ENCODE peak calls at places on chromosomes 6 and 20, in five cellular contexts. T is ovary, U is IMR-90, L is heart left ventricle, J is transverse colon. K is an unnamed sample.
A peak's percentile ranks its signal among the peaks of the same experiment; 100 is the strongest.

GRCh38 chr20:51801220-51801991 is 915 bp downstream of the SALL4 start:
- DNase-seq in T (no peak), U (no peak), L (no peak), J (no peak), K (no peak)

GRCh38 chr6:50952092-50952932 is 133.6 kb downstream of the TFAP2B start:
- DNase-seq in T (no peak), U (no peak), L (no peak), J (no peak), K (no peak)

GRCh38 chr6:12718025-12718424 is 1.5 kb downstream of the PHACTR1 start:
- DNase-seq in T (no peak), U (peak; percentile 0), L (no peak), J (no peak), K (no peak)

GRCh38 chr20:6388666-6389197 is 265.9 kb upstream of the FERMT1 start:
- DNase-seq in T (no peak), U (no peak), L (no peak), J (no peak), K (no peak)

GRCh38 chr6:7532232-7532631 is 9.2 kb upstream of the DSP start:
- DNase-seq in T (no peak), U (no peak), L (no peak), J (peak; percentile 85), K (no peak)

GRCh38 chr20:47557218-47557617 is 55.5 kb downstream of the NCOA3 start:
- DNase-seq in T (no peak), U (no peak), L (no peak), J (no peak), K (no peak)

GRCh38 chr6:50062051-50062450 is 12.3 kb upstream of the DEFB112 start:
- DNase-seq in T (no peak), U (peak; percentile 0), L (no peak), J (no peak), K (no peak)

GRCh38 chr6:31175961-31176360 is 5.5 kb upstream of the POU5F1 start:
- DNase-seq in T (no peak), U (peak; percentile 69), L (no peak), J (no peak), K (no peak)

GRCh38 chr20:1401431-1401907 is 8.6 kb upstream of the FKBP1A start:
- DNase-seq in T (no peak), U (no peak), L (no peak), J (no peak), K (no peak)

GRCh38 chr6:163415620-163416379 is 1.3 kb downstream of the QKI start:
- DNase-seq in T (peak; percentile 57), U (peak; percentile 52), L (peak; percentile 79), J (peak; percentile 41), K (peak; percentile 90)

GRCh38 chr20:51389543-51389924 is 153.0 kb downstream of the NFATC2 start:
- DNase-seq in T (no peak), U (no peak), L (no peak), J (no peak), K (no peak)

GRCh38 chr6:6875818-6876470 is 231.8 kb upstream of the RREB1 start:
- DNase-seq in T (no peak), U (peak; percentile 80), L (no peak), J (no peak), K (no peak)

GRCh38 chr6:169028343-169028742 is 225.3 kb downstream of the THBS2 start:
- DNase-seq in T (no peak), U (no peak), L (no peak), J (no peak), K (no peak)

GRCh38 chr20:61967300-61967699 is 98.4 kb downstream of the TAF4 start:
- DNase-seq in T (no peak), U (no peak), L (no peak), J (no peak), K (peak; percentile 31)

GRCh38 chr6:22765015-22765414 is 195.6 kb downstream of the HDGFL1 start:
- DNase-seq in T (no peak), U (peak; percentile 61), L (no peak), J (no peak), K (no peak)

GRCh38 chr6:100554228-100554627 is 89.5 kb upstream of the SIM1 start:
- DNase-seq in T (no peak), U (no peak), L (no peak), J (no peak), K (no peak)

GRCh38 chr20:4099905-4100675 is 84.7 kb upstream of the RNF24 start:
- DNase-seq in T (no peak), U (peak; percentile 48), L (no peak), J (no peak), K (no peak)

GRCh38 chr6:133788556-133788955 is 100.4 kb upstream of the TCF21 start:
- DNase-seq in T (no peak), U (no peak), L (no peak), J (no peak), K (no peak)

GRCh38 chr20:3255728-3256127 is 16.7 kb upstream of the SLC4A11 start:
- DNase-seq in T (no peak), U (no peak), L (no peak), J (no peak), K (no peak)

GRCh38 chr6:25215881-25216280 is 63.3 kb upstream of the CARMIL1 start:
- DNase-seq in T (no peak), U (no peak), L (no peak), J (no peak), K (no peak)

GRCh38 chr6:4466769-4467480 is 309.3 kb upstream of the CDYL start:
- DNase-seq in T (no peak), U (no peak), L (no peak), J (no peak), K (no peak)

GRCh38 chr6:41635365-41635764 is 2.9 kb upstream of the MDFI start:
- DNase-seq in T (no peak), U (no peak), L (no peak), J (no peak), K (peak; percentile 48)

GRCh38 chr6:41638801-41639555 is 710 bp downstream of the MDFI start:
- DNase-seq in T (peak; percentile 66), U (no peak), L (peak; percentile 56), J (no peak), K (peak; percentile 58)

GRCh38 chr6:41636803-41637178 is 1.5 kb upstream of the MDFI start:
- DNase-seq in T (peak; percentile 46), U (no peak), L (no peak), J (peak; percentile 76), K (peak; percentile 66)

GRCh38 chr6:41638002-41638800 is at the start of gene MDFI:
- DNase-seq in T (peak; percentile 63), U (no peak), L (no peak), J (no peak), K (peak; percentile 55)

DNA sequence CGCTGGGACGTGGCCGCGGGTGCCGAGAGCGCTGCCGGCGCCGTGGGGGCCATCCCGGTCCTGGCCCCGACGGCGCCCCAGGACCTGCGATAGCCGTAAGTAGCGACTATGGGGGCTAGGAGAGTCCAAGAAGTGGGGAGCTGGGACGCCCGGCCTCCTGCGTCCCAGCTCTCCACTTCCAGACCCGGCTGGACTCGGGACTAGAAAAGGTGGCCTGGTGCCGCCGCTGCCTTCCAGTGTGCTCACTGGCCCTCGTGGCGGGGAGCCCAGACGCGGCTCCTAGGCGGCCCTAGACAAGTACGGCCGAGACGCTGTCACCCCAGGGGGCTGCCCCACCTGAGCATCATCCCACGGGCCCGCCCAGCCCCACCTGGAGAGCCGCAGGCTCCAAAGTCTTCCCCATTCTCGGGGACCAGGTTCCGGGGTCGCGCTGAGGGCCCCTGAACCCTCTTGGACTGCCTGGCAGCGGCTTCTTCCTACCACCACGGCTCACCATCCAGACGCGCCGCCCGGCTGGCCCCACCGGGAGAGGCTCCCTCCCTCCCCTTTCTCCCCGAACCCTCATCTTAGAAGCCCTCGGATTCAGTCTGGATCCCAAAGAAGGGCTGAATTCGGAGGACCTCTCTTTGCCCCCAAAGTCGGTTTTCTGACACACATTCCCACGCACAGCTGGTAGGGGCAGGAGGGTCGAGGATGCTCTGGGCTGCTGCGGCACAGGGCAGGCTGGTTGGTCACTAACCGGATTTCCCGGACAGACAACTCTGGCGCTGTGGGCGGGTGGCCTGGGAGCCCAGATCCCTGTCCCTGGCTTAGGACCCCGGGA is 878 bp upstream of the MDFI start:
- DNase-seq in T (no peak), U (no peak), L (no peak), J (no peak), K (peak; percentile 58)
- TF ChIP-seq CTCF in T (no peak), U (no peak), L (no peak), J (no peak), K (no peak)

GRCh38 chr6:106629103-106629858 is at the start of the genes QRSL1 and RTN4IP1:
- DNase-seq in T (peak; percentile 87), U (peak; percentile 92), L (peak; percentile 88), J (peak; percentile 89), K (peak; percentile 94)
- TF ChIP-seq POLR2A in T (peak; percentile 27), U (peak; percentile 63), L (no peak), J (peak; percentile 70), K (no peak)

DNA sequence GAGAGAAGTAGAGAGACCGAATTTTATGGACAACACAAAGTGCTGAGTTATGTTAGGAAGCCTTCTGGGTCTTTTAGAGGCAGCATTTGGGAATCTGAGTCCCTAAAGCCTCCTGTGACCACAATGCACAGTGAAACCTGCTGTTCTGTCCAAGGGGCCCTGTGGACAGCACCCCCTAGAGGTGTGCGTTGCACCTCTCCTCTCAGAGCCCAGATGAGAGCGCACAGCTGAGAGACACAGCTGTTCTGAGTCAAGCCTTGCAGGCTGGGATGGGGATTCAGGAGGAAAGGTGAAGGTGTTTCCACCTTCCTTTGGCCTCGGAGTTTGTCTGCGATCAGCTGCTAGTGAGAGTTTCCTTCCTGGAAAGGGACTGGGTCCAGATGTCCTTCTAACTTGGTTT is 13.0 kb downstream of the PCK1 start:
- DNase-seq in T (no peak), U (no peak), L (no peak), J (no peak), K (peak; percentile 14)
- TF ChIP-seq CTCF in T (no peak), U (no peak), L (no peak), J (no peak), K (peak; percentile 29)

GRCh38 chr6:41073968-41074691 is 1.4 kb downstream of the NFYA start:
- DNase-seq in T (no peak), U (peak; percentile 41), L (no peak), J (no peak), K (no peak)

GRCh38 chr6:41071501-41071922 is 644 bp downstream of the OARD1 start:
- DNase-seq in T (peak; percentile 84), U (peak; percentile 76), L (no peak), J (peak; percentile 86), K (peak; percentile 94)

GRCh38 chr6:41073203-41073967 is 611 bp downstream of the NFYA start:
- DNase-seq in T (peak; percentile 88), U (peak; percentile 69), L (peak; percentile 91), J (peak; percentile 91), K (peak; percentile 97)

GRCh38 chr6:41072836-41073202 is at the start of gene NFYA:
- DNase-seq in T (no peak), U (peak; percentile 99), L (peak; percentile 100), J (peak; percentile 100), K (no peak)

DNA sequence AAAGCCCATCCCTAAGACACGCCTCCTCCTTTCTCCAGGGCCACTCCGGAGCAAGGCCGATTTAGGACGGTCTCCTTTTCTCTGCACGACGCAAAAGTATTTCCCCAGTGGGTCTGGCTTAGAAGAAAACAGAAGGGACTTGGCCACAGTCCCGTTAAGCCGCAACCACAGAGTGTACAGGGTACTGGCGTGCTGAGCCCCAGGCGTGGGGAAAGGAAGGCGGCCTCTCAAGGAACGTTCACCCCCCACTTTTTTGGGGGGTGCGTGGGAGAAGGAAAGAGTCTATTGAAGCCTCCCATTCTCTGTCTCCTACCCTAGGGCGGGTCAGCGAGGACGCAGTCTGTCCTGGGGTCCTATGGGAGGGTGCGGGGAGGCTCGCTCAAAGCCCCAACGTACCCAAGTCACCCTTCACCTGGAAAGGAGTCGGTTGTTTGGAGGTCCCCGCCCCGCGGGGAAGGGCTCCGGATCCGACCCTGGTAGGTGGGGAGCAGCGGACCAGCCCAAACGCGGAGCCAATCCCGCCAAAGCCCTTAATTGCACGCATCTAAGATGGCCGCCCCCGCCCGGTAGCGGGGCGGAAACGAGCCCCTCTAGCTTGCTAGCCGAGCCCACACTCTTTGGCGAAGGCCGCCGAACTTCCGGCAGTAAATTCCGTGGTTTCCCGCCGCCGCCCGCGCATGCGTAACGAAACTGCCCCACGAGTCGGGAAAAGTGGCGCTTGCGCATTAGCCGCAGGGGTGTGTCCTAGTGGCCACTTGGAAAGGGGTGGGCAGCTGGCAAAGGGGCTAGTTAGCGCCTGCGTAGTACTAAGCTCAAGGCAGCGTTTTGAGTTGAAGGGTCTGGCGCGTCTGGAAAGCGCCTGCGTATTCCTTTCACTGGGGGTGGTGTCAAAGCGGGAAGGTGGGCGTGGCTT is at the start of gene OARD1:
- DNase-seq in T (peak; percentile 100), U (no peak), L (peak; percentile 100), J (peak; percentile 99), K (peak; percentile 100)
- TF ChIP-seq POLR2A in T (peak; percentile 87), U (peak; percentile 68), L (peak; percentile 2), J (peak; percentile 92), K (no peak)

K was measured in spleen.